ENCODE peak calls at places on chromosome 10, in five cellular contexts. B, D, C, K and U are unnamed samples. For H3K4me1, the result is how much of the 10 kb centered on the place peaks cover.

GRCh38 chr10:8026349-8027259 is 27.9 kb upstream of the GATA3 start:
- DNase-seq in B (no peak), D (no peak), C (no peak), K (no peak), U (no peak)

GRCh38 chr10:5594271-5595036 is 69.7 kb downstream of the CALML3 start:
- DNase-seq in B (no peak), D (no peak), C (no peak), K (no peak), U (no peak)

GRCh38 chr10:80540136-80540535 is 2.4 kb downstream of the SH2D4B start:
- DNase-seq in B (no peak), D (no peak), C (no peak), K (no peak), U (peak)

GRCh38 chr10:110525349-110526260 is 27.9 kb downstream of the DUSP5 start:
- DNase-seq in B (no peak), D (peak), C (no peak), K (no peak), U (no peak)

GRCh38 chr10:50862719-50863118 is 22.7 kb downstream of the A1CF start:
- DNase-seq in B (no peak), D (no peak), C (no peak), K (no peak), U (no peak)

GRCh38 chr10:30639946-30640786 is 10.6 kb upstream of the LYZL2 start:
- DNase-seq in B (no peak), D (peak), C (peak), K (no peak), U (no peak)

GRCh38 chr10:1776127-1776662 is 38.9 kb upstream of the ADARB2 start:
- DNase-seq in B (no peak), D (no peak), C (no peak), K (no peak), U (no peak)

GRCh38 chr10:104123397-104123796 is 1.4 kb downstream of the SFR1 start:
- DNase-seq in B (no peak), D (peak), C (no peak), K (no peak), U (no peak)

GRCh38 chr10:96225119-96225518 is 46.2 kb downstream of the BLNK start:
- DNase-seq in B (no peak), D (no peak), C (no peak), K (no peak), U (peak)

GRCh38 chr10:129658673-129659072 is 191.6 kb downstream of the MGMT start:
- DNase-seq in B (no peak), D (peak), C (no peak), K (no peak), U (no peak)

DNA sequence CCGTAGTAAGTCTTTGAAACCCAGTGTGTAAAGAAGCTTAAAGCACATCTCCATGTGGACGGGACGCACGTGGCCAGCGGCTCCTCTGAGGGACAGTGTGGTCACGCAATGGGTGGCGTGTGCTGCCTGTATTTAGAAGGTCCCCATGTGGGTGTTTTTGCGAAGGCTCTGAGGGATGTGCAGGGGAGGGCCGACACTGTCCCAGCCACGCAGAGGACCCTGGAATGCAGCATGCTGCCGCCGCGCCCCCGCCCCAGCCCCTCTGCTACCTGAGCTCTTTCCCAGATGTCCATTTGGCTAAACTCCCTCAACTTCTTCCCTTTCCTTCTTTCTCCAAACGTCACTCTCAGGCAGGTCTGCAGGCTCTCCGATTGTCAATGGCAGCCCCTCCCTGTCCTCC is 8.8 kb downstream of the PFKP start:
- DNase-seq in B (no peak), D (no peak), C (no peak), K (no peak), U (no peak)
- H3K4me1 ChIP-seq in B (under half), D (half or more), C (under half), K (under half), U (under half)

GRCh38 chr10:77962350-77963146 is 36.0 kb upstream of the DLG5 start:
- DNase-seq in B (no peak), D (no peak), C (no peak), K (no peak), U (no peak)

GRCh38 chr10:77959384-77959783 is 32.8 kb upstream of the DLG5 start:
- DNase-seq in B (no peak), D (no peak), C (no peak), K (no peak), U (no peak)

GRCh38 chr10:77961668-77962067 is 35.1 kb upstream of the DLG5 start:
- DNase-seq in B (no peak), D (no peak), C (no peak), K (no peak), U (no peak)

GRCh38 chr10:77959887-77960286 is 33.3 kb upstream of the DLG5 start:
- DNase-seq in B (no peak), D (no peak), C (no peak), K (no peak), U (no peak)

GRCh38 chr10:77960829-77961329 is 34.3 kb upstream of the DLG5 start:
- DNase-seq in B (no peak), D (no peak), C (no peak), K (no peak), U (no peak)
- TF ChIP-seq POLR2A in B (no peak), D (no peak), C (no peak), K (no peak), U (no peak)

GRCh38 chr10:74690393-74690792 is 136.0 kb upstream of the KAT6B start:
- DNase-seq in B (no peak), D (no peak), C (no peak), K (no peak), U (no peak)

GRCh38 chr10:74691164-74691563 is 135.2 kb upstream of the KAT6B start:
- DNase-seq in B (no peak), D (no peak), C (no peak), K (no peak), U (no peak)
- H3K4me1 ChIP-seq in B (under half), D (under half), C (under half), K (under half), U (under half)

DNA sequence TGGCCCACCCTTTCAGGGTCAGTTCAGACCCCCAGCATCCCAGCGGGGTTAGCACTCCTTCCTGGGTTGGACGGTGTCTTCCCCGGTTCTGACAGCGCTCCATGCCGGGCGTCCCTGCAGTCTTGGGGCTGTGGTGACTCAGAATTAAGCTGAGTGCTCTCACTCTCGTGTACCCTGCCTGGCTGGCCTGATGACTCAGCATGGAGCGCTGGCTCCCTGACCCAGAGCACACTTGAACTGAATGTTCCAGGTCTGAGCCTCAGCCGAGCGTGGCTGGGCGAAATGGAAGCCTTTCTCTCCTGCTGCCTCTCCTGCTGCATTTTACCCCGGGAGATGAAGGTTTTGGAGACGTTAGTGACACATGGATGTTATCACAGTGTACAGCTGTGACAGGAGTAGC is 7.1 kb downstream of the BAG3 start:
- DNase-seq in B (peak), D (peak), C (peak), K (peak), U (no peak)
- TF ChIP-seq POLR2A in B (no peak), D (no peak), C (no peak), K (no peak), U (peak)

GRCh38 chr10:63670291-63670898 is 149.2 kb downstream of the REEP3 start:
- DNase-seq in B (no peak), D (no peak), C (no peak), K (peak), U (no peak)
- H3K4me1 ChIP-seq in B (under half), D (under half), C (under half), K (half or more), U (under half)

GRCh38 chr10:73647211-73647874 is 6.1 kb upstream of the MYOZ1 start:
- DNase-seq in B (peak), D (no peak), C (no peak), K (peak), U (no peak)
- TF ChIP-seq POLR2A in B (no peak), D (no peak), C (no peak), K (no peak), U (no peak)

GRCh38 chr10:77290528-77291155 is 347.0 kb downstream of the KCNMA1 start:
- DNase-seq in B (no peak), D (peak), C (no peak), K (no peak), U (no peak)

GRCh38 chr10:77297370-77297692 is 340.3 kb downstream of the KCNMA1 start:
- DNase-seq in B (no peak), D (peak), C (no peak), K (no peak), U (no peak)

GRCh38 chr10:77291596-77292505 is 345.8 kb downstream of the KCNMA1 start:
- DNase-seq in B (no peak), D (peak), C (no peak), K (no peak), U (no peak)

GRCh38 chr10:77296534-77297369 is 340.9 kb downstream of the KCNMA1 start:
- DNase-seq in B (no peak), D (peak), C (no peak), K (no peak), U (no peak)

GRCh38 chr10:77293785-77294184 is 343.8 kb downstream of the KCNMA1 start:
- DNase-seq in B (no peak), D (no peak), C (no peak), K (no peak), U (no peak)
- H3K4me1 ChIP-seq in B (under half), D (half or more), C (under half), K (under half), U (under half)

GRCh38 chr10:86377797-86378146 is 11.2 kb upstream of the GRID1 start:
- DNase-seq in B (no peak), D (no peak), C (no peak), K (no peak), U (peak)
- TF ChIP-seq POLR2A in B (no peak), D (no peak), C (no peak), K (no peak), U (no peak)